ENCODE peak calls at places on chromosomes 5 and 9, in ten cellular contexts. B is AG04449, Z is upper lobe of right lung, V is body of pancreas, X is left ventricle myocardium inferior, M is AG09319, Q is GM12865, F is choroid plexus epithelial cell, T is AG10803, S is GM20000. G is an unnamed sample.

GRCh38 chr5:154371687-154372086 is 74.1 kb upstream of the SAP30L start:
- DNase-seq in B (peak), Z (no peak), V (no peak), X (no peak), M (peak), Q (no peak), F (peak), T (peak), S (no peak), G (peak)

GRCh38 chr9:94139672-94140417 is 55.6 kb downstream of the PTPDC1 start:
- DNase-seq in B (peak), Z (peak), V (peak), X (peak), M (peak), Q (no peak), F (peak), T (peak), S (no peak), G (peak)

GRCh38 chr5:79707535-79707934 is 17.9 kb downstream of the CMYA5 start:
- DNase-seq in B (no peak), Z (no peak), V (no peak), X (no peak), M (no peak), Q (peak), F (no peak), T (no peak), S (no peak), G (no peak)

GRCh38 chr5:172283020-172283861 is at the start of gene UBTD2:
- DNase-seq in B (no peak), Z (peak), V (peak), X (peak), M (no peak), Q (peak), F (peak), T (peak), S (peak), G (no peak)

GRCh38 chr5:109823597-109823996 is 133.9 kb downstream of the MAN2A1 start:
- DNase-seq in B (no peak), Z (no peak), V (no peak), X (no peak), M (no peak), Q (no peak), F (peak), T (no peak), S (no peak), G (no peak)

GRCh38 chr5:132675936-132676689 is 2.3 kb downstream of the IL4 start:
- DNase-seq in B (no peak), Z (no peak), V (no peak), X (no peak), M (no peak), Q (no peak), F (no peak), T (no peak), S (no peak), G (no peak)

GRCh38 chr5:4189317-4189716 is 593.7 kb downstream of the IRX1 start:
- DNase-seq in B (no peak), Z (no peak), V (no peak), X (no peak), M (no peak), Q (no peak), F (no peak), T (no peak), S (no peak), G (no peak)

GRCh38 chr5:178434851-178435250 is 155.3 kb downstream of the COL23A1 start:
- DNase-seq in B (no peak), Z (no peak), V (no peak), X (peak), M (no peak), Q (no peak), F (peak), T (no peak), S (no peak), G (no peak)

GRCh38 chr5:124457901-124458300 is 288.5 kb downstream of the ZNF608 start:
- DNase-seq in B (no peak), Z (no peak), V (no peak), X (no peak), M (no peak), Q (no peak), F (no peak), T (no peak), S (no peak), G (no peak)

GRCh38 chr5:53512539-53512938 is 32.1 kb downstream of the FST start:
- DNase-seq in B (no peak), Z (no peak), V (no peak), X (no peak), M (no peak), Q (no peak), F (no peak), T (no peak), S (no peak), G (no peak)

GRCh38 chr9:37653385-37653784 is 2.6 kb downstream of the FRMPD1 start:
- DNase-seq in B (no peak), Z (no peak), V (no peak), X (no peak), M (no peak), Q (no peak), F (no peak), T (no peak), S (no peak), G (no peak)

GRCh38 chr5:56814361-56814962 is 887 bp upstream of the MAP3K1 start:
- DNase-seq in B (no peak), Z (peak), V (peak), X (peak), M (no peak), Q (no peak), F (no peak), T (no peak), S (no peak), G (no peak)

GRCh38 chr5:111655169-111655924 is 101.6 kb downstream of the NREP start:
- DNase-seq in B (peak), Z (no peak), V (peak), X (no peak), M (no peak), Q (no peak), F (peak), T (peak), S (no peak), G (no peak)

GRCh38 chr5:147711019-147711418 is 71.5 kb downstream of the JAKMIP2 start:
- DNase-seq in B (no peak), Z (no peak), V (no peak), X (no peak), M (no peak), Q (no peak), F (no peak), T (no peak), S (no peak), G (no peak)

GRCh38 chr9:109319631-109320233 is 1.1 kb downstream of the EPB41L4B start:
- DNase-seq in B (no peak), Z (peak), V (peak), X (no peak), M (no peak), Q (peak), F (no peak), T (no peak), S (peak), G (no peak)

GRCh38 chr9:79107911-79108676 is 463.7 kb upstream of the TLE4 start:
- DNase-seq in B (no peak), Z (no peak), V (no peak), X (no peak), M (no peak), Q (no peak), F (no peak), T (peak), S (no peak), G (no peak)

GRCh38 chr9:96022445-96023031 is 147.0 kb downstream of the ERCC6L2 start:
- DNase-seq in B (no peak), Z (peak), V (no peak), X (no peak), M (no peak), Q (no peak), F (no peak), T (no peak), S (peak), G (no peak)

GRCh38 chr5:143350341-143350740 is 53.1 kb downstream of the NR3C1 start:
- DNase-seq in B (no peak), Z (no peak), V (no peak), X (no peak), M (no peak), Q (no peak), F (no peak), T (no peak), S (no peak), G (no peak)

GRCh38 chr9:125966959-125967711 is 220.0 kb downstream of the PBX3 start:
- DNase-seq in B (no peak), Z (no peak), V (no peak), X (no peak), M (no peak), Q (no peak), F (no peak), T (no peak), S (no peak), G (no peak)

GRCh38 chr5:154249786-154250185 is 59.3 kb downstream of the GALNT10 start:
- DNase-seq in B (no peak), Z (no peak), V (no peak), X (no peak), M (no peak), Q (no peak), F (no peak), T (peak), S (no peak), G (no peak)

GRCh38 chr5:33257807-33258491 is 182.8 kb upstream of the TARS1 start:
- DNase-seq in B (peak), Z (no peak), V (no peak), X (no peak), M (peak), Q (no peak), F (peak), T (peak), S (no peak), G (peak)

GRCh38 chr5:148957591-148958202 is 105.2 kb downstream of the SH3TC2 start:
- DNase-seq in B (no peak), Z (no peak), V (no peak), X (peak), M (no peak), Q (peak), F (peak), T (peak), S (peak), G (no peak)

GRCh38 chr5:52746539-52746938 is 41.2 kb upstream of the ITGA1 start:
- DNase-seq in B (peak), Z (no peak), V (no peak), X (no peak), M (peak), Q (no peak), F (peak), T (peak), S (no peak), G (no peak)

GRCh38 chr5:663436-664342 is 29.5 kb downstream of the TPPP start:
- DNase-seq in B (no peak), Z (no peak), V (no peak), X (no peak), M (no peak), Q (no peak), F (no peak), T (no peak), S (no peak), G (no peak)

GRCh38 chr9:107492381-107492780 is 2.8 kb upstream of the KLF4 start:
- DNase-seq in B (no peak), Z (no peak), V (no peak), X (no peak), M (no peak), Q (no peak), F (peak), T (no peak), S (no peak), G (no peak)

GRCh38 chr5:111262153-111262552 is 38.0 kb downstream of the CAMK4 start:
- DNase-seq in B (no peak), Z (no peak), V (no peak), X (no peak), M (no peak), Q (no peak), F (no peak), T (no peak), S (no peak), G (no peak)

DNA sequence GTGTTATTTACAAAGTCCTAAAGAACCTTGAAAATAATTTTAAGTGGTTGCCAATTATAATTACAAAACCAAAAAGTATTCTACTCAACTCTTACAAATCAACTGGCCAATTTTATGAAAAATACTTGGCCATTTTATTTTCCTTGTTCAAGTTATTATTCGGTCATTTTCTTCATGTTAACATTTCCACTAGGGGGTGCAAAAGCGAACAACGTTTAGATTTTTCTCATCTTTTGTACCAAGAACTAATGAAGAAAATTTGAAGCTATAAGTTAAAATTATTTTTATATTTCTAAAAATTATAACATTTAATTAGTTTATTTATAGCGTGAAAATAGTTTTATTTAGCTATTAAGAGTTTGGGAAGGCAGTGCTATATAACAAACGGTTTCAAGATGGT is 1453.3 kb downstream of the MAT2B start:
- DNase-seq in B (no peak), Z (no peak), V (no peak), X (no peak), M (no peak), Q (no peak), F (peak), T (no peak), S (no peak), G (no peak)
- TF ChIP-seq CTCF in B (no peak), Z (no peak), V (no peak), X (no peak), M (no peak), Q (no peak), F (peak), T (no peak), S (no peak), G (no peak)

GRCh38 chr9:69546265-69546664 is 125.9 kb downstream of the APBA1 start:
- DNase-seq in B (no peak), Z (no peak), V (no peak), X (no peak), M (no peak), Q (no peak), F (no peak), T (peak), S (no peak), G (no peak)
- TF ChIP-seq CTCF in B (peak), Z (no peak), V (no peak), X (peak), M (peak), Q (no peak), F (peak), T (peak), S (no peak), G (peak)

DNA sequence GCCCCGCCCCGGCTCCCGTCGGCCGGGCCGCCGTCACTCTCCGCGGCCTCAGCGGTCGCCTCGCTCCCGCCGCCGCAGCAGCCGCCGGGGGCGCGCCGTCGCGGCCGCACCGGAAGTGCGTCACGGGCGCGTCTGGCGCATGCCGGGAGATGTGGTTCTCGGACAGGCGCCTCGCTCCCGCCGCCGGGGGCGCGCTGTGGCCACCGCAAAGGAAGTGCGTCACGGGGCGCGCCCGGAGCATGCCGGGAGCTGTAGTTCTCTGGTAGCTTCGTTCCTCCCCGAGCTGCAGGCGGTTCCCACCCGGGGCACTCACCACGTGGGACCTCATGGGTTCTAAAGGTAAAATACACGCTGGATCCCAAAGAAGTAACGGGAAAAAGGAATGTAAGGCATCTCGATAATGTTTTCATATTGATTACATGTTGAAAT is at the start of gene UBAC1:
- DNase-seq in B (peak), Z (peak), V (peak), X (peak), M (peak), Q (peak), F (peak), T (peak), S (peak), G (peak)
- TF ChIP-seq CTCF in B (peak), Z (peak), V (peak), X (peak), M (no peak), Q (peak), F (peak), T (peak), S (peak), G (peak)

DNA sequence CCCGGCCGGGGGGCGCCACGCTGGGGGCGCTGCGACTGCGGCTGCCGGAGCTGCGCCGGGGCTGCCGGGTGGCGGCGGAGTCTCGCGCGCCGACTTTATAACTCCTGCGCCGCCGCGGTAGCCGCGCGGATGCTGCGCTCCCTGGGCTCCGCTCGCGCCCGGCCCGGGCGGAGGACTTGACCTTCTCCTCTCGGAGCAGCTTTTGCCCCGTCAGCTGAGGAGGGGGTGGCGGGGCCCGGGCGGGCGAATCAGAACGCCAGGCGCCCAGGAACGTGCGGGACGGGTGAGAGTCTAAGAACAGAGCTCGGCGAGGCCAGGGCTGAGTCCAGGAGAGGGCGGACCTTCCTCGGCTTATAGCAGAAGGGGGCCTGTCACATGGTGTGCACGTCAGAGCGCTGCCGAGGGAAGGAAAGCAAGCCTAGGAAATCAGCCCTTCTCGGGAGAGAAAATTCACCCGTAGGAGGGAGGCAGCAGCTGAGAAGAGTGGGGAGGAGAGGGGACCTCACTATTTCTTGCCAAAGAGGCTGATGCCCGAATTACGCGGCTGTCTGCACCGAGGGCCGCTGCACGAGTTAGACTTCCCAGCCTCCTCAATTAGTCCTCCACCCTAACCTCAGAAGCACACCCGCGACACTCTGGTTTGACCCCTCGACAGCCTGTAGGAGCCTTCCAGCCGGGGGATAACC is at the start of gene FOXD1:
- DNase-seq in B (peak), Z (peak), V (peak), X (peak), M (peak), Q (peak), F (peak), T (peak), S (peak), G (peak)
- TF ChIP-seq CTCF in B (peak), Z (no peak), V (no peak), X (no peak), M (no peak), Q (no peak), F (peak), T (peak), S (no peak), G (peak)

DNA sequence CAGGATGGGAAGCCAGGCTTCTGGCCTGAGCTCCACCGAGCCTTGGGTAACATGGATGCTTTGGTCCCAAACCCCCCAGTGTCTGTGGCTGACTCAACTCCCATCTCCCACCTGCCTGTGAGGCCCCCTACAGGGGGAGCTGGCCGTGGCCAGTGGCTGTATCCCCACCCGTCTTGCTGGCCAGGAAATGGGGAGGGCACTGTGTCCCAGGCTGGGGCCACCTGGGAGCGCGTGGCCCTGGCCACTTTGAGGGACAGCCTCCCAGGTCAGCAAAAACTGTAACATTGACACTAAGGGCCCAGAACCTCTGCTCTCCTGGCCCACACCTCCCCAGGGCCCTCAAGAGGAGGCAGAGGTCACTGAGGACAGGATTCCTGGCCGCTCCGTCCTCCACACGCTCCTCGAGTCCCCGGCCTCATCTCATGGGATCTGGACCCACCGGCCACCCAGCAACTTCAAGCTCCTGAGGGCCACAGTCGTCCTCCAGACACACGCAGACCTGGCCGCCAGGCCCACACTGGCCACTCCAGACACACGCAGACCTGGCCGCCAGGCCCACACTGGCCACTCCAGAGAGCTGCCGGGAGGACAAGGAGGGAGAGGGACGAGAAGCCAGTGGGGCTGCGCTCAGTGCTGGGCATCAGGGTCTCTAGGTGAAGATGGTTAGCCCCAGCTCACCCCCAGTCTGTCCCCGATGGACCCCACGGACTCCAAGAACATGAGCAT is 44.2 kb downstream of the DBH start:
- DNase-seq in B (no peak), Z (no peak), V (no peak), X (peak), M (no peak), Q (no peak), F (no peak), T (no peak), S (no peak), G (no peak)
- TF ChIP-seq CTCF in B (no peak), Z (no peak), V (no peak), X (no peak), M (no peak), Q (no peak), F (no peak), T (no peak), S (no peak), G (no peak)

GRCh38 chr5:165227515-165227914 is 1722.1 kb downstream of the MAT2B start:
- DNase-seq in B (no peak), Z (no peak), V (peak), X (no peak), M (no peak), Q (no peak), F (peak), T (no peak), S (no peak), G (no peak)
- TF ChIP-seq CTCF in B (no peak), Z (no peak), V (peak), X (no peak), M (no peak), Q (no peak), F (peak), T (no peak), S (no peak), G (no peak)